ENCODE peak calls at places on chromosome X, in four cellular contexts. H, D, W and E are unnamed samples.

GRCh38 chrX:114962209-114962608 is 55.2 kb downstream of the IL13RA2 start:
- DNase-seq in H (no peak), D (no peak), W (no peak), E (no peak)

GRCh38 chrX:103517246-103517645 is 2.0 kb downstream of the RAB40A start:
- DNase-seq in H (no peak), D (no peak), W (no peak), E (no peak)

GRCh38 chrX:51955200-51955599 is 61.8 kb downstream of the MAGED1 start:
- DNase-seq in H (no peak), D (no peak), W (no peak), E (no peak)

GRCh38 chrX:130676861-130677260 is 226.1 kb downstream of the ENOX2 start:
- DNase-seq in H (no peak), D (no peak), W (peak), E (no peak)

GRCh38 chrX:11188664-11189063 is 77.5 kb downstream of the HCCS start:
- DNase-seq in H (no peak), D (no peak), W (no peak), E (no peak)

GRCh38 chrX:55111578-55112254 is 22.9 kb downstream of the PAGE2 start:
- DNase-seq in H (no peak), D (no peak), W (no peak), E (no peak)

GRCh38 chrX:70439016-70439415 is 5.6 kb upstream of the DLG3 start:
- DNase-seq in H (no peak), D (no peak), W (no peak), E (no peak)

GRCh38 chrX:23845316-23845932 is 62.3 kb downstream of the APOO start:
- DNase-seq in H (no peak), D (no peak), W (peak), E (no peak)

GRCh38 chrX:10098235-10098819 is 58.4 kb upstream of the CLCN4 start:
- DNase-seq in H (peak), D (no peak), W (peak), E (no peak)

GRCh38 chrX:153641575-153642312 is 5.3 kb upstream of the DUSP9 start:
- DNase-seq in H (peak), D (no peak), W (no peak), E (no peak)

GRCh38 chrX:70096052-70096451 is 33.8 kb downstream of the OTUD6A start:
- DNase-seq in H (no peak), D (no peak), W (peak), E (no peak)

GRCh38 chrX:80331285-80331684 is 89.0 kb upstream of the TENT5D start:
- DNase-seq in H (no peak), D (no peak), W (no peak), E (no peak)

GRCh38 chrX:20224814-20225487 is 41.8 kb downstream of the RPS6KA3 start:
- DNase-seq in H (no peak), D (no peak), W (no peak), E (no peak)

GRCh38 chrX:24189490-24189889 is 40.0 kb downstream of the ZFX start:
- DNase-seq in H (no peak), D (no peak), W (no peak), E (no peak)

GRCh38 chrX:16114640-16115039 is 8.7 kb upstream of the GRPR start:
- DNase-seq in H (no peak), D (peak), W (no peak), E (peak)

GRCh38 chrX:115968436-115969252 is 201.9 kb upstream of the AGTR2 start:
- DNase-seq in H (no peak), D (no peak), W (peak), E (no peak)

GRCh38 chrX:14032383-14032782 is 2.7 kb upstream of the GEMIN8 start:
- DNase-seq in H (peak), D (no peak), W (peak), E (no peak)

GRCh38 chrX:40415675-40416074 is 165.1 kb upstream of the ATP6AP2 start:
- DNase-seq in H (no peak), D (no peak), W (no peak), E (no peak)

GRCh38 chrX:119871245-119871598 is 311 bp downstream of the RNF113A start:
- DNase-seq in H (no peak), D (no peak), W (no peak), E (no peak)

GRCh38 chrX:17553961-17554482 is 179.0 kb downstream of the NHS start:
- DNase-seq in H (no peak), D (no peak), W (no peak), E (no peak)

GRCh38 chrX:109890910-109891502 is 111.9 kb upstream of the TMEM164 start:
- DNase-seq in H (peak), D (peak), W (peak), E (no peak)

GRCh38 chrX:68556036-68556435 is 57.2 kb downstream of the YIPF6 start:
- DNase-seq in H (no peak), D (no peak), W (no peak), E (no peak)

GRCh38 chrX:148878371-148878770 is 378.0 kb downstream of the AFF2 start:
- DNase-seq in H (no peak), D (no peak), W (peak), E (no peak)

GRCh38 chrX:144006811-144007210 is 122.9 kb downstream of the UBE2NL start:
- DNase-seq in H (no peak), D (peak), W (no peak), E (no peak)

DNA sequence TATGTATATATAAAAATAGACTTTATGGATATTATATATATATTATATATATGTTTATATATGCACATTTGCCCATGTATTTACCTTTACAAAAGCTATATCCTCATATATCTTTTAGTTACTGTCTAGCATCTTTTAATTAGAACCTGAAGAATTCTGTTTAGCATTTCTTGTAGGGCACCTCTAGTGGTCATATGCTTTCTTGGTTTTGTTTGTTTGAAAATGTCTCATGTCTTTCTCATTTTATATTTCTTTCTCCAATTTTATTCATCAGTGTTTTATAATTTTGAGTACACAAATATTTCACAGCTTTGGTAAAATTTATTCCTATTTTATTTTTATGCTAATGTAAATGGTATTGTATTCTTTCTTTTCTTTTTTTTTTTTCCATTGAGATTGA is 70.3 kb upstream of the SPIN4 start:
- DNase-seq in H (no peak), D (no peak), W (no peak), E (no peak)
- TF ChIP-seq CTCF in H (no peak), D (peak), W (no peak), E (no peak)

DNA sequence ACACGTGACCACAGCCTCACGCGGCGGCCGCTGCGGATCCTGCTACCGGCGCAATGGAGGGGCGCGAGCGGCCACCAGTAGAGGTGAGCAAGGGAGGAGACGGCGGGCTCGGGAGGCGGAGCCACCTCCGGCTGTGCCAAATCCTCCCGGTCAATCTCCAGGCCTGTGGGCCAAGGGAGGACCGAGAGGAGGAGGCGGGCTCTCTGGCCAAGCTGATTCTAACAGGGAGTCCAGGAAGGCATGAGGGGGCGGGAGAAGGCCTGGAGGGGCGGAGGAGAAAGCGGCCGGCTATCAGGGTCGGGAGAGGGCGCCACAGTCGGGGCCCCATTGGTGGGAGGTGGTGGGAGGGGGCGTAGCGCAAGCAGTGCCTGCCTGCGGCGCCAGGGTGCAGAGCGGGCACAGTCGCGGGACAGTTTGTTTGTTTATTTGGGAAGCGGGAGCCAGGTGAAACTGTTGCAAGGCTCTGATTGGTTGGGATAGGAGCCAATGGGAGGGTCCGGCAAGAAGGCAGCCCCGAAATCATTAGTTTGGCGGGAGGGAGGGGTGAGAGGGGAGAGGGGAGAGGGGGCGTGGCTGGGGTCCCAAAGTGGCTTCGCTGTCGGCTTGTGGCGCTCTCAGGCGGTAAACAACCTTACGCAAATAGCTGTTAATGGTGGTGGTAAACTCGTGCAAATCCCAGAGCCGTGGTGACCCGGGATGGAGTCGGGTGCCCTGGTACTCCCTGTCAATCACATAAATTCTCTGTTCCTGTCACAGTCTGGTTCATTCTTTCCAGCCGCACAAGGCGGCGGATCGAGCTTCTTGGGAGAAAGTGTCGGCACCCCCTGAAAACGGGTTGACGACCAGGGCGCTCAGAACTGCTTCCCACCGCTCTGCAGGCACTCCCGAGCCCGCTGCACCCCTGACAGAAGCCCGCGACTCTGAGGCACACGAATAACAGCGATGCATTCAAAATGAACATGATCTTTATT is at the start of gene IRS4:
- DNase-seq in H (peak), D (no peak), W (peak), E (no peak)
- TF ChIP-seq CTCF in H (no peak), D (no peak), W (no peak), E (no peak)

DNA sequence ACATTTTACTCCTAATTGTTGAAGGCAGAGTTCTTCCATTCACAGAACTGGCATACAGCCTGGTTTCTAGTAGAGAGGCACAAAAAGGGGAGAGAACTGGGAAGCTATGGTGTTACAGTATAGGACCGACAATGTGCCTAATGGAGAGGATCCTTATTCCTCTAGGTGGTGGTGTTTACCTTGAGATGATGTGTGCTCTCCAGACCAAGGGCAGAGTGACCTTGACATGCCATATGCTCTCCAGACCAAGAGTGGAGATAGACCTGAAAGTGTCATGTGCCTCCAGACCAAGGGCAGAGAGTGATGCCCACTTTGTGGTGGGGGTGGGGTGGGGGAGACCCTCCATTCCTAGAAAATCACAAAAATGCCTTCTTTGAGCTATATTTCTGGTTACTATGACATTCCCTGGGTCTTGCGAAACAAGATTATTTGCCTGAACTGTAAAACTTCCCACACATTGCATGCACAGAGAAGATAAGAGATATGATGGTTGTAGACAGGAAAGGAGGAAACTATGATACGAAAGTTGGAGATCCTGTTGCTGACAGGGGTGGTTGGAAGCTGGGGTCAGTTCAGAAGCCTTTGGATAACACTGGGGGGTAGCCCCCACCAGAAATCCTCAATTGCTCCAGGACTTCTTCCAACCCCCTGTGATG is 119.7 kb downstream of the TEX13C start:
- DNase-seq in H (no peak), D (no peak), W (no peak), E (no peak)
- TF ChIP-seq CTCF in H (no peak), D (no peak), W (no peak), E (no peak)

GRCh38 chrX:8726031-8726652 is 5.8 kb downstream of the ANOS1 start:
- DNase-seq in H (no peak), D (no peak), W (peak), E (no peak)

GRCh38 chrX:8721536-8721935 is 10.4 kb downstream of the ANOS1 start:
- DNase-seq in H (no peak), D (no peak), W (no peak), E (no peak)

GRCh38 chrX:8728932-8729331 is 3.0 kb downstream of the ANOS1 start:
- DNase-seq in H (no peak), D (no peak), W (no peak), E (no peak)

DNA sequence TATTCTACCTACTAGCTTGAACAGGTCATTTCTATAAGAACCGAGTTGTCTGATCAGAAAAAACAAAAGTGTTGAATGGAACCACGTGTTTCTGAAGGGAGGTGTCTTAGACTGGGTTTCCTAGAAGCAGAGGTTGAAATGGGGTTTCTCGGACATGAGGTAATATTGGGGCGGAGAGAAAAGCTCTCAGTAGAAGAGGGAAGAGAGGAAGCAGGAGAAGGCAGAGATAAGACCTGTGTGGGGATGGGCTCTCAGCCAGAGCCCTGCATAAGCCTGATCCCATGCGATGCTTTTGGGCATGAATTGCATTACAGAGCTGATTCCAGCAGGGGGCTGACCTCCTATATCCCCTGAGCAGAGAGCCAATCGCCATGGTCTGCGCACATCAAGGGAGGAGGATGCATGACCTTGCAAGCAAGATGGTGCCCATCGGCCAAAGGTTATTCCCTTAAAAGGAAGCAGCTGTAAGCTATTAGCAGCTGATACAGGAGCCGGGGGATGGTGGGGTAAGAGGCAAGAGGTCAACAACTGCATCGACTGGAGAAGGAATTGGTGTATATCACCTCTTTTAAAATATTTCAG is 7.7 kb downstream of the ANOS1 start:
- DNase-seq in H (no peak), D (no peak), W (peak), E (no peak)
- TF ChIP-seq CTCF in H (no peak), D (peak), W (peak), E (no peak)

GRCh38 chrX:87338510-87338909 is 179.1 kb upstream of the KLHL4 start:
- DNase-seq in H (no peak), D (no peak), W (peak), E (no peak)

DNA sequence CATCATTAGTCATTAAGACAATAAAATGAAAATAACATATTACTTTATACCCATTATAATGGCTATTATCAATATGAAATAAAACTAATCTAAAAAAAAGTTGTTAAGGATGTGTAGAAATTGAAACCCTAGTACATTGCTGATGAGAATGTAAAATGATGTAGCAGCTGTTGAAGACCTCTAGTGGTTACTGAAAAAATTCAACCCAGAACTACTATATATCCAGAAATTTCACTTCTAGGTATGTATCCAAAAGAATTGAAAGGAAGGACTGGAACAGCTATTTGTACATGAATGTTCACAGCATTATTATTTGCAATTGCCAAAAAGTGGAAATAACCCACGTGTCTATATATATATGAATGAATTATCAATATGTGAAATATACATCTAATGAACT is 180.3 kb upstream of the KLHL4 start:
- DNase-seq in H (no peak), D (no peak), W (no peak), E (no peak)
- TF ChIP-seq CTCF in H (no peak), D (no peak), W (no peak), E (no peak)

DNA sequence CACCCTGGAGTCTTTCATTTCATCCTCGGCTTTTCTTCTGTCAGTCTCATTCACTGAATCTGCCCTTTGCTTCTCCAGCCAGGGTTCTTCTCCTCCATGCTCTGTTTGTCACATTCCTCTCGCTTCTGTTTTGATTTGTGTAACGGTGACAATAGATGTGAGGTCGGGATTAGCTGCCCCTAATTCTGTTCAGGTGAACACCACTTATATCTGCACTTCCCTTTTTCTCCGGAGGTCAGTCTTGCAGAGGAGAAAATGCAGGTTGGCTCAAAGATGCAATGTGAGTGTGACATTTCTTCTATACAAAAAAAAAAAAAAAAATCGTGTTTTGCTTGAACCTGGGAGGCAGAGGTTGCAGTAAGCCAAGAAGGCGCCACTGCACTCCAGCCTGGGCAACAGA is 262.9 kb downstream of the ASMT start:
- DNase-seq in H (no peak), D (no peak), W (no peak), E (no peak)
- TF ChIP-seq CTCF in H (no peak), D (no peak), W (no peak), E (no peak)

GRCh38 chrX:45850197-45850774 is 649.6 kb upstream of the DIPK2B start:
- DNase-seq in H (peak), D (no peak), W (peak), E (no peak)

GRCh38 chrX:45850775-45851433 is 650.2 kb upstream of the DIPK2B start:
- DNase-seq in H (peak), D (no peak), W (no peak), E (no peak)

GRCh38 chrX:45847966-45848365 is 647.3 kb upstream of the DIPK2B start:
- DNase-seq in H (no peak), D (no peak), W (no peak), E (no peak)

GRCh38 chrX:45851434-45851991 is 650.8 kb upstream of the DIPK2B start:
- DNase-seq in H (peak), D (no peak), W (peak), E (no peak)

DNA sequence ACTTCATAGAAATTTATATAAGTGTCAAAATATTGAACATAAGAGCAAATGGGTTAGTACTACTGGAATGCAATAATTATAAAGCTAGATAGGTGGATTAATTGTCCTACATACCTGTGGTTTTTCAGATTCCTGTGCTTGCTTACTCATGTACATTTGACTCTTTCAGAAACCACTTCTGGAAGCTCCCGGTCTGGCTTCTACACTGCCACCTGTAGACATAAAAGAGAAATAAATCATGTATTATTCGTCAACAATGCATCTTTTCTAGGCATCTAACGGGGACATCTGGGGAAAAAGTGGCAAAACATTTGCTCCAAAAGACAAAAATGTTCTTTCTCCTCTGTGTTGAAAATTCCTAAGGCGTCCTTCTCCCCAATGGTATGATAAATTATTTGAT is 648.6 kb upstream of the DIPK2B start:
- DNase-seq in H (peak), D (peak), W (peak), E (peak)
- TF ChIP-seq CTCF in H (peak), D (peak), W (peak), E (peak)

DNA sequence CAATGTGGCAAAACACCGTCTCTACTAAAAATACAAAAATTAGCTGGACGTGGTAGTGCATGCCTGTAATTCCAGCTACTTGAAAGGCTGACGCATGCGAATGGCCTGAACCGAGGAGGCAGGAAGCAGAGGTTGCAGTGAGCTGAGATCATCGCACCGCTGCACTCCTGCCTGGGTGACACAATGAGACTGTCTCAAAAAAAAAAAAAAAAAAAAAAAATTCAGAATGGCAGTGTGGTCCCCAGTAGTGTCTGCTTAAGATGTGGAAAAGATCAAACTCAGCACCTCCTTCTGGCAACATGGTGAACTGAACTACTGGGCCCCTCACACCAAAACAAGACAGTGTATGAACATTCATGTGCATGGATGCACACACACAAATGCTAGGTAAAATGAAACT is 32.2 kb downstream of the SMS start:
- DNase-seq in H (no peak), D (no peak), W (peak), E (no peak)
- TF ChIP-seq CTCF in H (no peak), D (peak), W (no peak), E (no peak)